ENCODE peak calls at places on chromosomes 3 and 15, in six cellular contexts. One of them, this sample, is unnamed.

GRCh38 chr3:128484404-128485282 is 8.4 kb downstream of the GATA2 start:
- DNase-seq in mesenchymal stem cell: no peak
- DNase-seq in IMR-90: no peak
- DNase-seq in H9: peak; percentile 53
- DNase-seq in H1: no peak
- DNase-seq in trophoblast cell: peak; percentile 62
- DNase-seq in this sample: no peak

GRCh38 chr3:31226331-31226730 is 306.4 kb upstream of the STT3B start:
- DNase-seq in mesenchymal stem cell: no peak
- DNase-seq in IMR-90: no peak
- DNase-seq in H9: no peak
- DNase-seq in H1: no peak
- DNase-seq in trophoblast cell: no peak
- DNase-seq in this sample: no peak

GRCh38 chr3:101676219-101676764 is 640 bp downstream of the ZBTB11 start:
- DNase-seq in mesenchymal stem cell: peak; percentile 97
- DNase-seq in IMR-90: peak; percentile 96
- DNase-seq in H9: peak; percentile 96
- DNase-seq in H1: peak; percentile 96
- DNase-seq in trophoblast cell: peak; percentile 95
- DNase-seq in this sample: peak; percentile 94

GRCh38 chr3:110929811-110930210 is 141.8 kb upstream of the NECTIN3 start:
- DNase-seq in mesenchymal stem cell: peak; percentile 12
- DNase-seq in IMR-90: peak; percentile 47
- DNase-seq in H9: no peak
- DNase-seq in H1: no peak
- DNase-seq in trophoblast cell: no peak
- DNase-seq in this sample: no peak

GRCh38 chr15:45802140-45802539 is 167.3 kb downstream of the SQOR start:
- DNase-seq in mesenchymal stem cell: no peak
- DNase-seq in IMR-90: no peak
- DNase-seq in H9: no peak
- DNase-seq in H1: no peak
- DNase-seq in trophoblast cell: no peak
- DNase-seq in this sample: no peak

GRCh38 chr3:126166009-126166408 is 14.4 kb downstream of the ALDH1L1 start:
- DNase-seq in mesenchymal stem cell: no peak
- DNase-seq in IMR-90: no peak
- DNase-seq in H9: no peak
- DNase-seq in H1: peak; percentile 24
- DNase-seq in trophoblast cell: no peak
- DNase-seq in this sample: no peak

GRCh38 chr3:184299488-184300376 is 691 bp downstream of the PSMD2 start:
- DNase-seq in mesenchymal stem cell: peak; percentile 79
- DNase-seq in IMR-90: peak; percentile 73
- DNase-seq in H9: no peak
- DNase-seq in H1: no peak
- DNase-seq in trophoblast cell: peak; percentile 36
- DNase-seq in this sample: no peak

GRCh38 chr15:22930782-22931484 is 49.2 kb downstream of the CYFIP1 start:
- DNase-seq in mesenchymal stem cell: no peak
- DNase-seq in IMR-90: peak; percentile 27
- DNase-seq in H9: no peak
- DNase-seq in H1: no peak
- DNase-seq in trophoblast cell: no peak
- DNase-seq in this sample: no peak

GRCh38 chr3:141410861-141411771 is 42.8 kb downstream of the ZBTB38 start:
- DNase-seq in mesenchymal stem cell: peak; percentile 89
- DNase-seq in IMR-90: peak; percentile 68
- DNase-seq in H9: no peak
- DNase-seq in H1: no peak
- DNase-seq in trophoblast cell: peak; percentile 40
- DNase-seq in this sample: no peak

GRCh38 chr3:189144645-189145044 is 27.1 kb upstream of the TPRG1 start:
- DNase-seq in mesenchymal stem cell: peak; percentile 15
- DNase-seq in IMR-90: peak; percentile 23
- DNase-seq in H9: no peak
- DNase-seq in H1: no peak
- DNase-seq in trophoblast cell: peak; percentile 32
- DNase-seq in this sample: no peak

GRCh38 chr3:197749601-197750395 is at the start of gene FYTTD1:
- DNase-seq in mesenchymal stem cell: peak; percentile 88
- DNase-seq in IMR-90: peak; percentile 84
- DNase-seq in H9: peak; percentile 66
- DNase-seq in H1: peak; percentile 80
- DNase-seq in trophoblast cell: peak; percentile 91
- DNase-seq in this sample: peak; percentile 71

GRCh38 chr3:72137865-72138861 is 353.2 kb upstream of the PROK2 start:
- DNase-seq in mesenchymal stem cell: no peak
- DNase-seq in IMR-90: no peak
- DNase-seq in H9: no peak
- DNase-seq in H1: no peak
- DNase-seq in trophoblast cell: no peak
- DNase-seq in this sample: no peak

GRCh38 chr3:139074565-139075115 is 29.9 kb upstream of the PRR23C start:
- DNase-seq in mesenchymal stem cell: no peak
- DNase-seq in IMR-90: no peak
- DNase-seq in H9: no peak
- DNase-seq in H1: no peak
- DNase-seq in trophoblast cell: no peak
- DNase-seq in this sample: no peak

GRCh38 chr3:179811321-179812095 is 158.7 kb downstream of the USP13 start:
- DNase-seq in mesenchymal stem cell: peak; percentile 80
- DNase-seq in IMR-90: peak; percentile 93
- DNase-seq in H9: peak; percentile 57
- DNase-seq in H1: no peak
- DNase-seq in trophoblast cell: peak; percentile 75
- DNase-seq in this sample: peak; percentile 42

GRCh38 chr15:88907111-88907510 is 6.1 kb downstream of the MFGE8 start:
- DNase-seq in mesenchymal stem cell: no peak
- DNase-seq in IMR-90: no peak
- DNase-seq in H9: no peak
- DNase-seq in H1: no peak
- DNase-seq in trophoblast cell: no peak
- DNase-seq in this sample: no peak

GRCh38 chr15:36465304-36465703 is 114.1 kb upstream of the CDIN1 start:
- DNase-seq in mesenchymal stem cell: no peak
- DNase-seq in IMR-90: peak; percentile 35
- DNase-seq in H9: no peak
- DNase-seq in H1: no peak
- DNase-seq in trophoblast cell: no peak
- DNase-seq in this sample: no peak

GRCh38 chr3:48798998-48799397 is 48.7 kb downstream of the PRKAR2A start:
- DNase-seq in mesenchymal stem cell: no peak
- DNase-seq in IMR-90: no peak
- DNase-seq in H9: no peak
- DNase-seq in H1: no peak
- DNase-seq in trophoblast cell: no peak
- DNase-seq in this sample: no peak

GRCh38 chr15:85086855-85087254 is 105.2 kb downstream of the PDE8A start:
- DNase-seq in mesenchymal stem cell: no peak
- DNase-seq in IMR-90: no peak
- DNase-seq in H9: no peak
- DNase-seq in H1: no peak
- DNase-seq in trophoblast cell: no peak
- DNase-seq in this sample: no peak

GRCh38 chr3:19540464-19540863 is 392.2 kb downstream of the KCNH8 start:
- DNase-seq in mesenchymal stem cell: no peak
- DNase-seq in IMR-90: no peak
- DNase-seq in H9: no peak
- DNase-seq in H1: no peak
- DNase-seq in trophoblast cell: no peak
- DNase-seq in this sample: no peak

GRCh38 chr3:19543212-19543841 is 390.7 kb downstream of the EFHB start:
- DNase-seq in mesenchymal stem cell: no peak
- DNase-seq in IMR-90: no peak
- DNase-seq in H9: peak; percentile 49
- DNase-seq in H1: peak; percentile 46
- DNase-seq in trophoblast cell: peak; percentile 47
- DNase-seq in this sample: peak; percentile 9

GRCh38 chr3:19539488-19540395 is 391.4 kb downstream of the KCNH8 start:
- DNase-seq in mesenchymal stem cell: no peak
- DNase-seq in IMR-90: no peak
- DNase-seq in H9: no peak
- DNase-seq in H1: no peak
- DNase-seq in trophoblast cell: peak; percentile 90
- DNase-seq in this sample: no peak

DNA sequence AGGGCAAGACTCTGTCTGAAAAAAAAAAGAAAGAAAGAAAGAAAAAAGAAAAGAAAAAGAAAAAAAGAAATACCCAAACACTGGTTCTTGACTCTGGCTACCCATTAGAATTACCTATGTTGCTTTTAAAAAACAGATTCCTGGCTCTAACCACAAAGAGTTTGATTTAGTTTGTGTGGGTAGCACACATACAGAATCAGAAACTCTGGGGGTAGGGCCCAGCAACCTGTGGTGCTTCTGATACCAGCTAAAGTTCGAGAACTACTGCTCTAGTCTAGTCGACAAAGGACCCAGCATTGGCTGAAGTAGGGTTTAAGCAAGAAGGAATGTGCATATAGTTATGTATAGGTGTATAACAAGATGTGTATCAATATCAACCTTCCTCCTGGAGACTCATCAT is 392.7 kb downstream of the EFHB start:
- DNase-seq in mesenchymal stem cell: no peak
- DNase-seq in IMR-90: no peak
- DNase-seq in H9: no peak
- DNase-seq in H1: no peak
- DNase-seq in trophoblast cell: no peak
- DNase-seq in this sample: no peak
- H4K91ac ChIP-seq in mesenchymal stem cell: no peak overlapping the region
- H4K91ac ChIP-seq in IMR-90: no peak overlapping the region
- H4K91ac ChIP-seq in H9: no peak overlapping the region
- H4K91ac ChIP-seq in H1: no peak overlapping the region
- H4K91ac ChIP-seq in trophoblast cell: no peak overlapping the region
- H4K91ac ChIP-seq in this sample: no peak overlapping the region

DNA sequence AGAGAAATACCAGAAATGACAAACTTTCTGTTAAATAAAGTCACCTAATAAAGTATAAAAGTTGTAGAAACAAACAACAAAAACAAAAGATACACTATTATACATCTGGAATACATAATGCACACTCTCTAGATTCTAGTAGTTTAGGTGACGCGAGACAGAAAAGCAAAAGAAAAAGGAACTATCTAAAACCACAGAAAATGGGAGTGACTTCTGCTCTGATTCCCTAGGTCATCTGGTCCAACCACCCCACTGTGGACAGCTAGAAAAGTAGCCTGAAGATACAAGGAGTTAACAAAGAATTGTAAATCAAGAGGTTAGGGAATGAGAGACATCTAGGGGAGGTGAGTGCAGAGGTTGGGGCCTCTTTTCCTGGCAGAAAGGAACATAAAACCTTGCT is 39.1 kb downstream of the DHX36 start:
- DNase-seq in mesenchymal stem cell: no peak
- DNase-seq in IMR-90: no peak
- DNase-seq in H9: no peak
- DNase-seq in H1: no peak
- DNase-seq in trophoblast cell: no peak
- DNase-seq in this sample: no peak
- H4K91ac ChIP-seq in mesenchymal stem cell: no peak overlapping the region
- H4K91ac ChIP-seq in IMR-90: no peak overlapping the region
- H4K91ac ChIP-seq in H9: no peak overlapping the region
- H4K91ac ChIP-seq in H1: no peak overlapping the region
- H4K91ac ChIP-seq in trophoblast cell: no peak overlapping the region
- H4K91ac ChIP-seq in this sample: no peak overlapping the region

GRCh38 chr3:21830541-21830940 is 79.5 kb upstream of the ZNF385D start:
- DNase-seq in mesenchymal stem cell: no peak
- DNase-seq in IMR-90: no peak
- DNase-seq in H9: no peak
- DNase-seq in H1: no peak
- DNase-seq in trophoblast cell: no peak
- DNase-seq in this sample: no peak

GRCh38 chr3:21839181-21839580 is 88.2 kb upstream of the ZNF385D start:
- DNase-seq in mesenchymal stem cell: no peak
- DNase-seq in IMR-90: no peak
- DNase-seq in H9: no peak
- DNase-seq in H1: no peak
- DNase-seq in trophoblast cell: no peak
- DNase-seq in this sample: no peak

GRCh38 chr3:21839592-21839991 is 88.6 kb upstream of the ZNF385D start:
- DNase-seq in mesenchymal stem cell: peak; percentile 50
- DNase-seq in IMR-90: peak; percentile 53
- DNase-seq in H9: no peak
- DNase-seq in H1: peak; percentile 52
- DNase-seq in trophoblast cell: no peak
- DNase-seq in this sample: no peak

DNA sequence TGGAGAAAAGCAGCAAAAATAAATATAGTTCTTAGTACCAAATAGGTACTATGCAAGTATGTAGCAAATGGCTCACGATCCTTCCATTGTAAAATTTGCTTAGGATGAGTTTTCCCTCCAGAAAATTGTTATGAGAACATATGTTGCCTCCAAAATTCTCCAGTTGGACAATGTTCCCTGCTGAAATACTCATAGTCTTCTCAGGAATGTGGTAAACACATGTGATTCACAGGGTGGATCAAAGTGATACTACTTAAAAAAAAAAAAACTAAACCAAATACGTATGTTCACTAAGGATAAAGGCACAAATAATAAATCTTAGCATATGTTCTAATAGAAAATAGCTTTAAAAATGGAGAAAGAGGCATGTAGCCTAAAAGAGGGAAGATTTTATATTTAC is 84.3 kb upstream of the ZNF385D start:
- DNase-seq in mesenchymal stem cell: no peak
- DNase-seq in IMR-90: no peak
- DNase-seq in H9: no peak
- DNase-seq in H1: no peak
- DNase-seq in trophoblast cell: no peak
- DNase-seq in this sample: no peak
- H4K91ac ChIP-seq in mesenchymal stem cell: no peak overlapping the region
- H4K91ac ChIP-seq in IMR-90: no peak overlapping the region
- H4K91ac ChIP-seq in H9: no peak overlapping the region
- H4K91ac ChIP-seq in H1: no peak overlapping the region
- H4K91ac ChIP-seq in trophoblast cell: no peak overlapping the region
- H4K91ac ChIP-seq in this sample: no peak overlapping the region

GRCh38 chr3:149188494-149188893 is 33.1 kb downstream of the CP start:
- DNase-seq in mesenchymal stem cell: no peak
- DNase-seq in IMR-90: peak; percentile 17
- DNase-seq in H9: no peak
- DNase-seq in H1: no peak
- DNase-seq in trophoblast cell: no peak
- DNase-seq in this sample: no peak

GRCh38 chr3:149181179-149181578 is 40.5 kb downstream of the CP start:
- DNase-seq in mesenchymal stem cell: no peak
- DNase-seq in IMR-90: no peak
- DNase-seq in H9: no peak
- DNase-seq in H1: no peak
- DNase-seq in trophoblast cell: no peak
- DNase-seq in this sample: no peak

GRCh38 chr3:149186219-149186618 is 35.4 kb downstream of the CP start:
- DNase-seq in mesenchymal stem cell: no peak
- DNase-seq in IMR-90: no peak
- DNase-seq in H9: no peak
- DNase-seq in H1: no peak
- DNase-seq in trophoblast cell: no peak
- DNase-seq in this sample: no peak

DNA sequence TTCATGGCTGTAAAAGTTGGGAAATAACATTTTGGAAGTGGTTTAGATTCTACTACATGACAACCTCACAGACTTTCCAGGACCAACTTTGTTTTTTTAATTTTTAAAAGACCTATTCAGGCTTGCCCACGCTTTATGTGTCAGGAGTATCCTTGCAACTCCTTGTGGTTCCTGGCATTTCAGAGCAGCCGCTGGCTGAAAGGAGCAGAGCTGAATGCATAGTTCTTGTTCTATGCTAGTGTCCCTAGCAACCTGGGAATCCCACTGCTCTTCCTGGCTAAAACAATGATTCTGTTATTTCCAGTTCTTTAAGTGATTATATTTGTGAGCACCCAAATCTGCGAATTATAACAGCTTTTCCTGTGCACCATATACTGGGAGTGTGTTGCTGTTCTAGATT is 34.9 kb downstream of the CP start:
- DNase-seq in mesenchymal stem cell: no peak
- DNase-seq in IMR-90: no peak
- DNase-seq in H9: no peak
- DNase-seq in H1: no peak
- DNase-seq in trophoblast cell: no peak
- DNase-seq in this sample: no peak
- H4K91ac ChIP-seq in mesenchymal stem cell: no peak overlapping the region
- H4K91ac ChIP-seq in IMR-90: no peak overlapping the region
- H4K91ac ChIP-seq in H9: no peak overlapping the region
- H4K91ac ChIP-seq in H1: no peak overlapping the region
- H4K91ac ChIP-seq in trophoblast cell: no peak overlapping the region
- H4K91ac ChIP-seq in this sample: no peak overlapping the region